ENCODE peak calls at places on chromosome 1, in six cellular contexts. F, V, Q, D, U and M are unnamed samples.
A peak's percentile ranks its signal among the peaks of the same experiment; 100 is the strongest.

GRCh38 chr1:79531790-79532189 is 525.3 kb upstream of the ADGRL4 start:
- DNase-seq in F (no peak), V (no peak), Q (no peak), D (no peak), U (no peak), M (peak; percentile 71)

GRCh38 chr1:162663589-162664030 is 31.3 kb downstream of the DDR2 start:
- DNase-seq in F (peak; percentile 70), V (peak; percentile 90), Q (no peak), D (no peak), U (peak; percentile 57), M (peak; percentile 30)

GRCh38 chr1:240912821-240913220 is 300.9 kb upstream of the GREM2 start:
- DNase-seq in F (no peak), V (no peak), Q (no peak), D (no peak), U (no peak), M (no peak)

GRCh38 chr1:200294241-200294640 is 115.6 kb downstream of the ZNF281 start:
- DNase-seq in F (no peak), V (no peak), Q (no peak), D (no peak), U (no peak), M (no peak)

GRCh38 chr1:234684854-234685253 is 74.9 kb upstream of the IRF2BP2 start:
- DNase-seq in F (no peak), V (no peak), Q (no peak), D (no peak), U (no peak), M (no peak)

GRCh38 chr1:203153989-203154821 is 21.4 kb downstream of the MYBPH start:
- DNase-seq in F (peak; percentile 41), V (peak; percentile 84), Q (no peak), D (no peak), U (peak; percentile 99), M (no peak)

GRCh38 chr1:60922304-60922703 is 160.1 kb upstream of the NFIA start:
- DNase-seq in F (no peak), V (no peak), Q (no peak), D (no peak), U (no peak), M (no peak)

GRCh38 chr1:215845224-215845902 is 278.3 kb downstream of the KCTD3 start:
- DNase-seq in F (peak; percentile 92), V (peak; percentile 79), Q (no peak), D (no peak), U (peak; percentile 87), M (no peak)

DNA sequence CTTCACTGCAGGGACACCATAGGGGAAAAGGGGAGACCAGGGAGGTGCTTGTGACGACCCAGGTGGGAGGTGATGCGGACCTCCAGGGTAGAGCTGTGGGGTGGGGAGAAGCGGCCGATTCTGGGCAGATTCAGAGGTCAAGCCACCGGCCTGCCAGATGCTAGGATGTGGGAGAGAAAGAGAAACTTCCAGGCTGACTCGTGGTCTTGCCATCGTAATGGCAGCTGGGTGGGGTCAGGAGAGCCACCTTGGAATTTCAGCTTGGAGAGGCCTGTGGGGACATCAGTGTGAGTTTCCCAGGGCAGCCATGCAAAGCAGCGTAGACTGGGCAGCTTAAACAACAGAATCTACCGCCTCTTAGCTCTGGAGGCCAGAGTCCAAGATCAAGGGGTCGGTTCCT is 258.0 kb upstream of the VAMP3 start:
- DNase-seq in F (peak; percentile 51), V (no peak), Q (no peak), D (no peak), U (no peak), M (no peak)
- H3K14ac ChIP-seq in F (no peak overlapping the region), V (no peak overlapping the region), Q (no peak overlapping the region), D (no peak overlapping the region), U (no peak overlapping the region), M (no peak overlapping the region)

GRCh38 chr1:228368801-228369607 is 37.6 kb downstream of the TRIM11 start:
- DNase-seq in F (peak; percentile 28), V (no peak), Q (no peak), D (no peak), U (no peak), M (no peak)

GRCh38 chr1:228371741-228372182 is 34.9 kb downstream of the TRIM11 start:
- DNase-seq in F (no peak), V (no peak), Q (no peak), D (no peak), U (no peak), M (no peak)

GRCh38 chr1:228370941-228371740 is 35.5 kb downstream of the TRIM11 start:
- DNase-seq in F (no peak), V (no peak), Q (no peak), D (no peak), U (peak; percentile 51), M (no peak)

GRCh38 chr1:228369608-228370438 is 36.8 kb downstream of the TRIM11 start:
- DNase-seq in F (no peak), V (no peak), Q (no peak), D (no peak), U (no peak), M (no peak)

DNA sequence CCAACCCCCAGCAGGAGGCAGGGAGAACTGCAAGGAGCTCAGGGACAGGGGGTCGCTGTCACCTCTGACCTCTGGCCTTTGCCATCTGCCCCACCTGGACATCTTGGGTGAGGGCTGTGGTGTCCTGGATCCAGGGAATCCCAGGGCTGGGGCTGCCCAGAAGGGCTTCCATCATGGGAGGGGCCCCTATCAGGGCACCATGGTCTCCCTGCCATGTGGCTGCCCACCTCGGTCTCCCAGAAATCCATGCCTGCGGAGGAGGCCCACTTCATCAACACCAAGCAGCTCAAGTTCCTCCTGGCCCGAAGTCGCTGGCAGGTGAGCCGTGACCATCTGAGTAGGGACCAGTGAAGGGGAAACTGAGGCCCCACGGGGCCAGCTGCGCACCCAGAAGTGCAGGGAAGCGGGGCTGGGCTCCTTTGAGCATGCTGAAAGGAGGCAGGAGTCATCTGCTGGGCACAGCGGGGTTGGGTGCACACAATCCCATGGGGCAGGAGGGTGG is 36.1 kb downstream of the TRIM11 start:
- DNase-seq in F (no peak), V (no peak), Q (no peak), D (no peak), U (no peak), M (no peak)
- H3K14ac ChIP-seq in F (no peak overlapping the region), V (no peak overlapping the region), Q (no peak overlapping the region), D (no peak overlapping the region), U (no peak overlapping the region), M (peak overlapping the region; percentile 89)

GRCh38 chr1:27951396-27951795 is 8.4 kb upstream of the XKR8 start:
- DNase-seq in F (no peak), V (no peak), Q (no peak), D (no peak), U (no peak), M (no peak)
- H3K14ac ChIP-seq in F (no peak overlapping the region), V (no peak overlapping the region), Q (no peak overlapping the region), D (no peak overlapping the region), U (no peak overlapping the region), M (no peak overlapping the region)

GRCh38 chr1:53051676-53052075 is 10.3 kb upstream of the PODN start:
- DNase-seq in F (no peak), V (no peak), Q (no peak), D (no peak), U (no peak), M (no peak)
- H3K14ac ChIP-seq in F (no peak overlapping the region), V (no peak overlapping the region), Q (no peak overlapping the region), D (no peak overlapping the region), U (no peak overlapping the region), M (no peak overlapping the region)

DNA sequence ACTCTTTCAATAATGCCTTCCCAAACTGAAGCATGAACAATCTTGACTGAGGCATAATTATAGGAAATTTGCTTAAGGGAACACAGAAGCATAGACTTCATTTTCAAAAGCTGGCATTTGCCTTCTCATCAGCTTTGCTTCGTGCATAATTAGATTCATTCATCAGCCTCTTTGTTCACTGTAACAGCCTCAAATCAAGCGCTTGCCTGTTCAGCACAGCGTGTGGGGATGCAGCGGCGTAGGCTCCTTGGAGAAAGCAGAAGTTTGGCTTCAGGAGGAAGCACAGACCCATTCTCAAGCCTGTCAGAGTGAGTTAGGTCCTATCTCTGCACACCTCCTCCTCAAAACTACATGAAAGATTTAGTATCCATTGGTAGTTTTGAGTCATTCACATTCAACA is 246.4 kb upstream of the MAP1LC3C start:
- DNase-seq in F (no peak), V (no peak), Q (no peak), D (no peak), U (no peak), M (no peak)
- H3K14ac ChIP-seq in F (no peak overlapping the region), V (no peak overlapping the region), Q (no peak overlapping the region), D (no peak overlapping the region), U (no peak overlapping the region), M (no peak overlapping the region)

GRCh38 chr1:183742367-183742766 is 62.6 kb upstream of the RGL1 start:
- DNase-seq in F (no peak), V (no peak), Q (no peak), D (no peak), U (peak; percentile 3), M (no peak)

GRCh38 chr1:183739640-183740385 is 65.1 kb upstream of the RGL1 start:
- DNase-seq in F (peak; percentile 36), V (peak; percentile 79), Q (no peak), D (no peak), U (no peak), M (no peak)

GRCh38 chr1:183735069-183735860 is 69.7 kb upstream of the RGL1 start:
- DNase-seq in F (peak; percentile 35), V (peak; percentile 57), Q (no peak), D (no peak), U (peak; percentile 53), M (no peak)

GRCh38 chr1:183736391-183736790 is 68.5 kb upstream of the RGL1 start:
- DNase-seq in F (no peak), V (no peak), Q (no peak), D (no peak), U (peak; percentile 82), M (no peak)

GRCh38 chr1:183739082-183739481 is 65.8 kb upstream of the RGL1 start:
- DNase-seq in F (no peak), V (peak; percentile 9), Q (no peak), D (no peak), U (no peak), M (no peak)
- H3K14ac ChIP-seq in F (peak overlapping the region; percentile 23), V (no peak overlapping the region), Q (no peak overlapping the region), D (peak overlapping the region; percentile 48), U (no peak overlapping the region), M (no peak overlapping the region)

GRCh38 chr1:51101976-51102375 is at the start of gene C1orf185:
- DNase-seq in F (no peak), V (no peak), Q (no peak), D (no peak), U (no peak), M (no peak)
- H3K14ac ChIP-seq in F (no peak within 1 kb of the TSS), V (no peak within 1 kb of the TSS), Q (no peak within 1 kb of the TSS), D (no peak within 1 kb of the TSS), U (no peak within 1 kb of the TSS), M (no peak within 1 kb of the TSS)